ENCODE peak calls at places on chromosome 5, in six cellular contexts. Y is MM.1S, O is HCT116, T is PC-3, P is SK-N-SH, V is hepatocyte. R is an unnamed sample. For H3K79me2, the result is how much of the 10 kb centered on the place peaks cover.

GRCh38 chr5:73892806-73893205 is 266.8 kb downstream of the ARHGEF28 start:
- DNase-seq in O (no peak), P (no peak), T (peak), Y (no peak), V (no peak), R (peak)

GRCh38 chr5:39253211-39253610 is 33.8 kb upstream of the FYB1 start:
- DNase-seq in O (no peak), T (peak), P (no peak), Y (no peak), V (no peak), R (peak)

GRCh38 chr5:154740957-154741356 is 14.2 kb upstream of the LARP1 start:
- DNase-seq in O (no peak), P (peak), V (no peak), Y (no peak), T (no peak), R (peak)

GRCh38 chr5:59712836-59713487 is 180.6 kb downstream of the PDE4D start:
- DNase-seq in Y (no peak), V (no peak), P (no peak), O (no peak), T (no peak), R (no peak)

GRCh38 chr5:87243161-87243877 is 24.4 kb upstream of the RASA1 start:
- DNase-seq in P (no peak), T (peak), Y (no peak), V (peak), O (no peak), R (peak)

GRCh38 chr5:139422307-139422893 is 16.9 kb downstream of the DNAJC18 start:
- DNase-seq in O (peak), T (peak), Y (peak), P (peak), V (peak), R (peak)

GRCh38 chr5:132506094-132506692 is 15.6 kb upstream of the IRF1 start:
- DNase-seq in O (peak), V (peak), Y (peak), P (peak), T (peak), R (peak)

GRCh38 chr5:59583151-59583809 is 310.2 kb downstream of the PDE4D start:
- DNase-seq in O (no peak), Y (no peak), V (peak), T (no peak), P (no peak), R (no peak)

GRCh38 chr5:138978085-138978484 is 103.0 kb upstream of the LRRTM2 start:
- DNase-seq in T (no peak), P (no peak), Y (no peak), O (no peak), V (no peak), R (peak)

GRCh38 chr5:41246376-41246775 is 33.0 kb upstream of the C6 start:
- DNase-seq in T (peak), O (peak), P (no peak), Y (no peak), V (peak), R (peak)

GRCh38 chr5:125394661-125395280 is 648.3 kb upstream of the ZNF608 start:
- DNase-seq in Y (no peak), P (no peak), O (no peak), V (no peak), T (peak), R (no peak)

GRCh38 chr5:89484962-89485361 is 602.0 kb upstream of the MEF2C start:
- DNase-seq in V (no peak), P (no peak), O (no peak), T (no peak), Y (no peak), R (no peak)

GRCh38 chr5:180435594-180435993 is 58.6 kb upstream of the CNOT6 start:
- DNase-seq in P (no peak), T (no peak), Y (no peak), V (no peak), O (no peak), R (no peak)

GRCh38 chr5:162227075-162227474 is 159.5 kb downstream of the GABRG2 start:
- DNase-seq in V (no peak), P (no peak), Y (no peak), O (no peak), T (peak), R (no peak)

GRCh38 chr5:87113848-87114247 is 153.8 kb upstream of the RASA1 start:
- DNase-seq in O (no peak), Y (no peak), P (no peak), V (no peak), T (peak), R (peak)

GRCh38 chr5:170720179-170720578 is 63.3 kb upstream of the GABRP start:
- DNase-seq in P (no peak), T (no peak), V (no peak), O (no peak), Y (no peak), R (no peak)

GRCh38 chr5:157719231-157719630 is 12.0 kb upstream of the THG1L start:
- DNase-seq in T (no peak), P (no peak), O (no peak), V (no peak), Y (no peak), R (no peak)
- H2AFZ ChIP-seq in T (peak), P (peak), O (no peak), V (no peak), Y (no peak), R (no peak)

GRCh38 chr5:1292846-1293415 is 1.9 kb downstream of the TERT start:
- DNase-seq in P (no peak), T (no peak), Y (no peak), O (no peak), V (peak), R (no peak)
- TF ChIP-seq EZH2phosphoT487 in P (no peak), T (no peak), Y (no peak), O (no peak), V (no peak), R (no peak)

GRCh38 chr5:112863549-112863948 is 2.5 kb downstream of the SRP19 start:
- DNase-seq in T (no peak), Y (no peak), O (no peak), P (no peak), V (no peak), R (no peak)
- H3K79me2 ChIP-seq in T (under half), Y (half or more), O (half or more), P (half or more), V (half or more), R (half or more)

DNA sequence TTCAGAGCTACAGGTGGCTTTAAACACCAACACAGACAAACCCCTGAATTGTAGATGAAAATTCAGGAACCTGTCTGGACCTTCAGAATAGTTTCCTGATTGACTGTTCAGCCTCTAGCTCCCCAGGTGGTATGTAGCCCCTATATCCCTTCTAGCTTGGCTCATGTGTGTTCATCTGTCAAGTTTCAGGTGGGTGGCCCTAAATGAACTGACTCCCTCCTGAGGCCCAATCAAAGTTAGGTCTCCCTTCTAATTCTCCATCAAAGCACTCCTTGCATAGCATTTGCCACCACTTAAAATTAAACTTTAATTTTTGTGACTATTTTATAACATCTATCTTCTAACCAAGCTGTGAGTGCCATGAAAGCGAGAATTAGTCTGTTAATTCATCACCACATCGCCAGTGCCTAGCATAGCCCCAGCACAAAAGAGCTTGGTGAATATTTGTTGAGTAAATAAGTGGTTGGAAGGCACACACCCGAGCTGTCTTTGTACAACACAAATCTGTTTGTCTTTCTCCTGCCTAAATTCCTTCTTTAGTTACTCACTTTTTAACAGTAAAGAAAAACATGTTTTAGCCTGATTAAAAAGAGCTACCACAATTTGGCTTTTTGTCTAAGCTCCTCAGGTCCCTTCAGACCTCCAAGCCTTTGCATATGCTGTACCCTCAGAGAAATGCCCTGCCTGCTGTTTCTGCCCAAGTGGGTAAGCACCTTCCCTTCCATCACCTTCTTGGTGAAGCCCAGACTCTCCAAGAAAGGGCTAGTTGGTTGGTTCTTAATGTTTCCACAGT is 138.1 kb upstream of the HMHB1 start:
- DNase-seq in V (no peak), Y (no peak), P (no peak), O (no peak), T (peak), R (peak)
- H2AFZ ChIP-seq in V (no peak), Y (no peak), P (no peak), O (no peak), T (no peak), R (no peak)

GRCh38 chr5:135271533-135272310 is 127.3 kb downstream of the MACROH2A1 start:
- DNase-seq in P (peak), T (no peak), V (peak), Y (no peak), O (no peak), R (peak)

GRCh38 chr5:135266975-135267374 is 132.1 kb downstream of the MACROH2A1 start:
- DNase-seq in T (no peak), O (no peak), P (no peak), V (no peak), Y (no peak), R (peak)

GRCh38 chr5:135272311-135272805 is 126.7 kb downstream of the MACROH2A1 start:
- DNase-seq in T (no peak), P (no peak), O (no peak), Y (no peak), V (no peak), R (no peak)

GRCh38 chr5:135269224-135269623 is 129.8 kb downstream of the MACROH2A1 start:
- DNase-seq in Y (no peak), T (no peak), V (no peak), O (no peak), P (no peak), R (peak)

GRCh38 chr5:135269828-135270545 is 129.0 kb downstream of the MACROH2A1 start:
- DNase-seq in O (no peak), Y (no peak), P (no peak), T (peak), V (peak), R (peak)
- TF ChIP-seq EZH2phosphoT487 in O (no peak), Y (no peak), P (no peak), T (no peak), V (no peak), R (no peak)